ENCODE peak calls at places on chromosomes 3 and 15, in nine cellular contexts. One of them, this sample, is unnamed.
A peak's percentile ranks its signal among the peaks of the same experiment; 100 is the strongest.

GRCh38 chr15:60038111-60038521 is 34.0 kb downstream of the FOXB1 start:
- DNase-seq in breast epithelium: no peak
- DNase-seq in lower leg skin: no peak
- DNase-seq in A549: no peak
- DNase-seq in astrocyte of the cerebellum: no peak
- DNase-seq in neural progenitor cell: peak; percentile 27
- DNase-seq in WERI-Rb-1: peak; percentile 60
- DNase-seq in H1: no peak
- DNase-seq in foreskin fibroblast: no peak
- DNase-seq in this sample: no peak

GRCh38 chr15:42094512-42094963 is at the start of gene PLA2G4D:
- DNase-seq in astrocyte of the cerebellum: no peak
- DNase-seq in foreskin fibroblast: no peak
- DNase-seq in lower leg skin: no peak
- DNase-seq in neural progenitor cell: no peak
- DNase-seq in WERI-Rb-1: no peak
- DNase-seq in A549: no peak
- DNase-seq in H1: no peak
- DNase-seq in breast epithelium: no peak
- DNase-seq in this sample: no peak

GRCh38 chr15:52652984-52653383 is 26.2 kb downstream of the ATOSA start:
- DNase-seq in H1: no peak
- DNase-seq in breast epithelium: no peak
- DNase-seq in neural progenitor cell: no peak
- DNase-seq in WERI-Rb-1: no peak
- DNase-seq in lower leg skin: no peak
- DNase-seq in astrocyte of the cerebellum: peak; percentile 9
- DNase-seq in foreskin fibroblast: peak; percentile 54
- DNase-seq in A549: no peak
- DNase-seq in this sample: no peak

GRCh38 chr15:92034227-92034626 is 180.7 kb downstream of the SLCO3A1 start:
- DNase-seq in A549: no peak
- DNase-seq in astrocyte of the cerebellum: no peak
- DNase-seq in lower leg skin: peak; percentile 77
- DNase-seq in foreskin fibroblast: peak; percentile 3
- DNase-seq in WERI-Rb-1: no peak
- DNase-seq in neural progenitor cell: no peak
- DNase-seq in breast epithelium: no peak
- DNase-seq in H1: no peak
- DNase-seq in this sample: no peak

GRCh38 chr3:141552440-141552991 is 65.7 kb downstream of the RASA2 start:
- DNase-seq in neural progenitor cell: no peak
- DNase-seq in lower leg skin: no peak
- DNase-seq in A549: no peak
- DNase-seq in astrocyte of the cerebellum: no peak
- DNase-seq in H1: no peak
- DNase-seq in breast epithelium: no peak
- DNase-seq in WERI-Rb-1: no peak
- DNase-seq in foreskin fibroblast: no peak
- DNase-seq in this sample: no peak

GRCh38 chr3:32951410-32951811 is at the start of gene CCR4:
- DNase-seq in WERI-Rb-1: no peak
- DNase-seq in astrocyte of the cerebellum: no peak
- DNase-seq in foreskin fibroblast: no peak
- DNase-seq in neural progenitor cell: no peak
- DNase-seq in breast epithelium: no peak
- DNase-seq in A549: no peak
- DNase-seq in H1: no peak
- DNase-seq in lower leg skin: no peak
- DNase-seq in this sample: no peak

GRCh38 chr3:172904817-172905479 is 154.4 kb downstream of the ECT2 start:
- DNase-seq in WERI-Rb-1: no peak
- DNase-seq in H1: no peak
- DNase-seq in lower leg skin: no peak
- DNase-seq in neural progenitor cell: no peak
- DNase-seq in A549: no peak
- DNase-seq in astrocyte of the cerebellum: no peak
- DNase-seq in breast epithelium: no peak
- DNase-seq in foreskin fibroblast: peak; percentile 60
- DNase-seq in this sample: no peak

GRCh38 chr3:197135212-197135611 is 105.6 kb upstream of the MELTF start:
- DNase-seq in lower leg skin: peak; percentile 72
- DNase-seq in A549: no peak
- DNase-seq in H1: no peak
- DNase-seq in neural progenitor cell: no peak
- DNase-seq in breast epithelium: no peak
- DNase-seq in WERI-Rb-1: no peak
- DNase-seq in foreskin fibroblast: no peak
- DNase-seq in astrocyte of the cerebellum: no peak
- DNase-seq in this sample: no peak

GRCh38 chr15:68407886-68408500 is 24.0 kb downstream of the ITGA11 start:
- DNase-seq in H1: no peak
- DNase-seq in breast epithelium: no peak
- DNase-seq in astrocyte of the cerebellum: no peak
- DNase-seq in WERI-Rb-1: no peak
- DNase-seq in lower leg skin: peak; percentile 78
- DNase-seq in neural progenitor cell: no peak
- DNase-seq in foreskin fibroblast: no peak
- DNase-seq in A549: no peak
- DNase-seq in this sample: no peak

GRCh38 chr3:98986073-98986472 is 84.6 kb upstream of the DCBLD2 start:
- DNase-seq in lower leg skin: no peak
- DNase-seq in neural progenitor cell: peak; percentile 79
- DNase-seq in WERI-Rb-1: no peak
- DNase-seq in A549: no peak
- DNase-seq in breast epithelium: no peak
- DNase-seq in H1: peak; percentile 19
- DNase-seq in astrocyte of the cerebellum: peak; percentile 60
- DNase-seq in foreskin fibroblast: peak; percentile 97
- DNase-seq in this sample: no peak

GRCh38 chr3:98985406-98985805 is 83.9 kb upstream of the DCBLD2 start:
- DNase-seq in WERI-Rb-1: no peak
- DNase-seq in breast epithelium: no peak
- DNase-seq in lower leg skin: no peak
- DNase-seq in foreskin fibroblast: peak; percentile 59
- DNase-seq in A549: no peak
- DNase-seq in H1: no peak
- DNase-seq in neural progenitor cell: no peak
- DNase-seq in astrocyte of the cerebellum: no peak
- DNase-seq in this sample: no peak

GRCh38 chr3:98990657-98991056 is 89.2 kb upstream of the DCBLD2 start:
- DNase-seq in foreskin fibroblast: no peak
- DNase-seq in H1: no peak
- DNase-seq in WERI-Rb-1: no peak
- DNase-seq in neural progenitor cell: no peak
- DNase-seq in breast epithelium: no peak
- DNase-seq in astrocyte of the cerebellum: no peak
- DNase-seq in lower leg skin: no peak
- DNase-seq in A549: no peak
- DNase-seq in this sample: no peak

GRCh38 chr3:98994128-98994762 is 92.8 kb upstream of the DCBLD2 start:
- DNase-seq in lower leg skin: no peak
- DNase-seq in WERI-Rb-1: no peak
- DNase-seq in neural progenitor cell: peak; percentile 46
- DNase-seq in astrocyte of the cerebellum: peak; percentile 70
- DNase-seq in breast epithelium: no peak
- DNase-seq in foreskin fibroblast: peak; percentile 76
- DNase-seq in A549: no peak
- DNase-seq in H1: no peak
- DNase-seq in this sample: no peak

DNA sequence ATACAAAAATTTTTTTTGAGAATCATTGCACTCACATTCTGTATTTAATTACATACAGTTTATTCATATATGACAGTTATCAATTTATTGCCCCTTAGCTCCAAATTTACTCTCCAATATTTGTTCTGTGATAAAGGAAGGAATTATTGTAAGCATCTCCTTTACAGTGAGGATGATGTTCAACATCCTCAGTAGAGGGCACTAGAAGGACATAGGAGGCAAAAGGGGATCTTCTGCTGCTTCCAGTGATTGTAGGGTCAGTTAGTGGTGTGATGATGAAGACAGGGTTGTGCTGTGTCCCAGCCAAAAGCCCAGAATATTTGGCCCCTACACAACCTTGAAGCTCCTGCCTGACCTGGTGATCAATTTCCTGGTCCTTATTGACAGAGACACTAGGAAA is 89.9 kb upstream of the DCBLD2 start:
- DNase-seq in foreskin fibroblast: no peak
- DNase-seq in H1: no peak
- DNase-seq in astrocyte of the cerebellum: no peak
- DNase-seq in neural progenitor cell: no peak
- DNase-seq in A549: no peak
- DNase-seq in breast epithelium: no peak
- DNase-seq in lower leg skin: no peak
- DNase-seq in WERI-Rb-1: no peak
- DNase-seq in this sample: no peak
- TF ChIP-seq CTCF in foreskin fibroblast: peak; percentile 7
- TF ChIP-seq CTCF in H1: peak; percentile 30
- TF ChIP-seq CTCF in astrocyte of the cerebellum: peak; percentile 20
- TF ChIP-seq CTCF in neural progenitor cell: peak; percentile 20
- TF ChIP-seq CTCF in A549: peak; percentile 26
- TF ChIP-seq CTCF in breast epithelium: no peak
- TF ChIP-seq CTCF in lower leg skin: no peak
- TF ChIP-seq CTCF in WERI-Rb-1: no peak
- TF ChIP-seq CTCF in this sample: peak; percentile 24

GRCh38 chr3:5021571-5022092 is 42.4 kb downstream of the BHLHE40 start:
- DNase-seq in A549: peak; percentile 76
- DNase-seq in H1: no peak
- DNase-seq in astrocyte of the cerebellum: no peak
- DNase-seq in lower leg skin: no peak
- DNase-seq in WERI-Rb-1: no peak
- DNase-seq in foreskin fibroblast: peak; percentile 63
- DNase-seq in neural progenitor cell: no peak
- DNase-seq in breast epithelium: no peak
- DNase-seq in this sample: no peak
- TF ChIP-seq CTCF in A549: no peak
- TF ChIP-seq CTCF in H1: no peak
- TF ChIP-seq CTCF in astrocyte of the cerebellum: no peak
- TF ChIP-seq CTCF in lower leg skin: no peak
- TF ChIP-seq CTCF in WERI-Rb-1: no peak
- TF ChIP-seq CTCF in foreskin fibroblast: no peak
- TF ChIP-seq CTCF in neural progenitor cell: no peak
- TF ChIP-seq CTCF in breast epithelium: no peak
- TF ChIP-seq CTCF in this sample: no peak

GRCh38 chr3:108153451-108153981 is 62.7 kb upstream of the CD47 start:
- DNase-seq in breast epithelium: no peak
- DNase-seq in WERI-Rb-1: peak; percentile 74
- DNase-seq in A549: no peak
- DNase-seq in astrocyte of the cerebellum: no peak
- DNase-seq in H1: peak; percentile 29
- DNase-seq in neural progenitor cell: peak; percentile 77
- DNase-seq in lower leg skin: no peak
- DNase-seq in foreskin fibroblast: peak; percentile 67
- DNase-seq in this sample: peak; percentile 46
- TF ChIP-seq CTCF in breast epithelium: no peak
- TF ChIP-seq CTCF in WERI-Rb-1: peak; percentile 58
- TF ChIP-seq CTCF in A549: peak; percentile 42
- TF ChIP-seq CTCF in astrocyte of the cerebellum: peak; percentile 35
- TF ChIP-seq CTCF in H1: peak; percentile 70
- TF ChIP-seq CTCF in neural progenitor cell: peak; percentile 68
- TF ChIP-seq CTCF in lower leg skin: no peak
- TF ChIP-seq CTCF in foreskin fibroblast: peak; percentile 39
- TF ChIP-seq CTCF in this sample: peak; percentile 25

GRCh38 chr3:414063-414462 is 217.5 kb downstream of the CHL1 start:
- DNase-seq in foreskin fibroblast: no peak
- DNase-seq in H1: no peak
- DNase-seq in WERI-Rb-1: no peak
- DNase-seq in astrocyte of the cerebellum: peak; percentile 4
- DNase-seq in A549: peak; percentile 7
- DNase-seq in breast epithelium: no peak
- DNase-seq in lower leg skin: no peak
- DNase-seq in neural progenitor cell: peak; percentile 18
- DNase-seq in this sample: peak; percentile 4
- TF ChIP-seq CTCF in foreskin fibroblast: no peak
- TF ChIP-seq CTCF in H1: no peak
- TF ChIP-seq CTCF in WERI-Rb-1: no peak
- TF ChIP-seq CTCF in astrocyte of the cerebellum: no peak
- TF ChIP-seq CTCF in A549: peak; percentile 28
- TF ChIP-seq CTCF in breast epithelium: no peak
- TF ChIP-seq CTCF in lower leg skin: no peak
- TF ChIP-seq CTCF in neural progenitor cell: peak; percentile 63
- TF ChIP-seq CTCF in this sample: peak; percentile 32

GRCh38 chr15:32030795-32031194 is 480 bp downstream of the CHRNA7 start:
- DNase-seq in breast epithelium: no peak
- DNase-seq in H1: no peak
- DNase-seq in A549: no peak
- DNase-seq in lower leg skin: no peak
- DNase-seq in WERI-Rb-1: peak; percentile 33
- DNase-seq in foreskin fibroblast: peak; percentile 1
- DNase-seq in neural progenitor cell: peak; percentile 48
- DNase-seq in astrocyte of the cerebellum: no peak
- DNase-seq in this sample: peak; percentile 15

GRCh38 chr15:32033186-32033890 is 3.0 kb downstream of the CHRNA7 start:
- DNase-seq in lower leg skin: no peak
- DNase-seq in astrocyte of the cerebellum: no peak
- DNase-seq in foreskin fibroblast: no peak
- DNase-seq in breast epithelium: no peak
- DNase-seq in H1: no peak
- DNase-seq in neural progenitor cell: no peak
- DNase-seq in A549: no peak
- DNase-seq in WERI-Rb-1: no peak
- DNase-seq in this sample: no peak

GRCh38 chr15:32029409-32029861 is 880 bp upstream of the CHRNA7 start:
- DNase-seq in neural progenitor cell: peak; percentile 80
- DNase-seq in WERI-Rb-1: peak; percentile 72
- DNase-seq in foreskin fibroblast: peak; percentile 1
- DNase-seq in astrocyte of the cerebellum: no peak
- DNase-seq in H1: no peak
- DNase-seq in lower leg skin: no peak
- DNase-seq in A549: peak; percentile 31
- DNase-seq in breast epithelium: no peak
- DNase-seq in this sample: no peak

GRCh38 chr15:32028921-32029320 is 1.4 kb upstream of the CHRNA7 start:
- DNase-seq in lower leg skin: no peak
- DNase-seq in neural progenitor cell: peak; percentile 85
- DNase-seq in WERI-Rb-1: peak; percentile 64
- DNase-seq in A549: no peak
- DNase-seq in breast epithelium: no peak
- DNase-seq in H1: no peak
- DNase-seq in astrocyte of the cerebellum: no peak
- DNase-seq in foreskin fibroblast: no peak
- DNase-seq in this sample: no peak

GRCh38 chr15:32029862-32030781 is at the start of gene CHRNA7:
- DNase-seq in astrocyte of the cerebellum: peak; percentile 4
- DNase-seq in neural progenitor cell: peak; percentile 95
- DNase-seq in A549: peak; percentile 64
- DNase-seq in WERI-Rb-1: peak; percentile 83
- DNase-seq in lower leg skin: peak; percentile 87
- DNase-seq in foreskin fibroblast: peak; percentile 16
- DNase-seq in breast epithelium: no peak
- DNase-seq in H1: no peak
- DNase-seq in this sample: peak; percentile 52
- TF ChIP-seq CTCF in astrocyte of the cerebellum: no peak
- TF ChIP-seq CTCF in neural progenitor cell: peak; percentile 19
- TF ChIP-seq CTCF in A549: no peak
- TF ChIP-seq CTCF in WERI-Rb-1: peak; percentile 29
- TF ChIP-seq CTCF in lower leg skin: no peak
- TF ChIP-seq CTCF in foreskin fibroblast: no peak
- TF ChIP-seq CTCF in breast epithelium: no peak
- TF ChIP-seq CTCF in H1: peak; percentile 25
- TF ChIP-seq CTCF in this sample: no peak